ENCODE peak calls at places on chromosomes 13 and 19, in four cellular contexts. N is GM12878, X is HepG2, Y is K562. U is an unnamed sample.

GRCh38 chr19:2213799-2214198 is 22.3 kb downstream of the PLEKHJ1 start:
- DNase-seq in N (no peak), X (no peak), Y (no peak), U (no peak)

GRCh38 chr13:40794414-40795368 is 5.3 kb downstream of the SLC25A15 start:
- DNase-seq in N (no peak), X (no peak), Y (no peak), U (no peak)

GRCh38 chr13:113103646-113104045 is 1.9 kb upstream of the F7 start:
- DNase-seq in N (no peak), X (no peak), Y (no peak), U (no peak)

GRCh38 chr13:46392967-46393366 is 5.9 kb upstream of the RUBCNL start:
- DNase-seq in N (no peak), X (no peak), Y (no peak), U (no peak)

GRCh38 chr13:22103046-22103445 is 432.2 kb downstream of the FGF9 start:
- DNase-seq in N (no peak), X (no peak), Y (peak; percentile 3), U (no peak)

GRCh38 chr19:1074512-1075283 is 7.7 kb downstream of the ARHGAP45 start:
- DNase-seq in N (no peak), X (no peak), Y (peak; percentile 86), U (peak; percentile 74)

GRCh38 chr19:35853038-35853756 is 893 bp upstream of the NPHS1 start:
- DNase-seq in N (no peak), X (no peak), Y (no peak), U (no peak)

GRCh38 chr19:3721131-3721899 is 13.1 kb downstream of the TJP3 start:
- DNase-seq in N (no peak), X (peak; percentile 59), Y (peak; percentile 96), U (peak; percentile 91)

GRCh38 chr13:45325806-45326205 is 15.2 kb downstream of the TPT1 start:
- DNase-seq in N (no peak), X (peak; percentile 62), Y (no peak), U (no peak)

GRCh38 chr19:4059493-4059880 is 7.2 kb downstream of the ZBTB7A start:
- DNase-seq in N (no peak), X (no peak), Y (no peak), U (no peak)

GRCh38 chr13:106118996-106119395 is 416.5 kb downstream of the EFNB2 start:
- DNase-seq in N (no peak), X (no peak), Y (no peak), U (no peak)

GRCh38 chr13:47463726-47464125 is 537.3 kb downstream of the SUCLA2 start:
- DNase-seq in N (no peak), X (no peak), Y (no peak), U (no peak)

GRCh38 chr19:49533551-49534488 is 6.0 kb downstream of the RCN3 start:
- DNase-seq in N (peak; percentile 19), X (no peak), Y (peak; percentile 86), U (peak; percentile 85)

GRCh38 chr13:41900918-41901317 is 60.0 kb downstream of the VWA8 start:
- DNase-seq in N (no peak), X (peak; percentile 73), Y (no peak), U (peak; percentile 16)

GRCh38 chr19:581399-582111 is 8.1 kb upstream of the HCN2 start:
- DNase-seq in N (no peak), X (no peak), Y (peak; percentile 20), U (no peak)

GRCh38 chr19:53962887-53963435 is at the start of gene CACNG8:
- DNase-seq in N (no peak), X (no peak), Y (no peak), U (no peak)

GRCh38 chr13:66835040-66835628 is 395.0 kb downstream of the PCDH9 start:
- DNase-seq in N (no peak), X (peak; percentile 24), Y (peak; percentile 82), U (peak; percentile 66)

GRCh38 chr19:40363128-40363527 is 14.6 kb downstream of the PLD3 start:
- DNase-seq in N (no peak), X (no peak), Y (peak; percentile 66), U (no peak)

GRCh38 chr13:33125821-33126570 is 109.8 kb downstream of the KL start:
- DNase-seq in N (no peak), X (peak; percentile 99), Y (peak; percentile 1), U (peak; percentile 87)

GRCh38 chr13:21672811-21673591 is 2.1 kb downstream of the FGF9 start:
- DNase-seq in N (no peak), X (no peak), Y (no peak), U (no peak)

GRCh38 chr19:5652261-5652660 is 28.1 kb downstream of the MICOS13 start:
- DNase-seq in N (no peak), X (no peak), Y (no peak), U (no peak)

GRCh38 chr19:34430738-34431625 is 2.8 kb downstream of the UBA2 start:
- DNase-seq in N (no peak), X (peak; percentile 57), Y (peak; percentile 72), U (peak; percentile 84)

GRCh38 chr19:12868540-12869112 is 12.6 kb downstream of the DNASE2 start:
- DNase-seq in N (no peak), X (no peak), Y (peak; percentile 64), U (no peak)

GRCh38 chr13:114167445-114167844 is 11.6 kb upstream of the CFAP97D2 start:
- DNase-seq in N (no peak), X (no peak), Y (no peak), U (no peak)

GRCh38 chr13:101013245-101013644 is 338.6 kb upstream of the TMTC4 start:
- DNase-seq in N (no peak), X (no peak), Y (no peak), U (no peak)

GRCh38 chr13:38398810-38399493 is 49.3 kb downstream of the UFM1 start:
- DNase-seq in N (no peak), X (no peak), Y (no peak), U (no peak)

GRCh38 chr13:36850790-36851438 is 31.9 kb downstream of the RFXAP start:
- DNase-seq in N (no peak), X (peak; percentile 23), Y (peak; percentile 22), U (no peak)

GRCh38 chr13:111265006-111265700 is 55.3 kb upstream of the TEX29 start:
- DNase-seq in N (no peak), X (no peak), Y (no peak), U (no peak)

GRCh38 chr19:8513687-8514504 is at the start of gene ZNF414:
- DNase-seq in N (peak; percentile 60), X (peak; percentile 83), Y (peak; percentile 98), U (peak; percentile 97)

GRCh38 chr13:60591348-60591747 is 194.3 kb downstream of the TDRD3 start:
- DNase-seq in N (no peak), X (no peak), Y (no peak), U (no peak)

GRCh38 chr19:51514866-51515481 is 13.4 kb upstream of the SIGLEC12 start:
- DNase-seq in N (peak; percentile 31), X (peak; percentile 46), Y (peak; percentile 85), U (peak; percentile 48)

GRCh38 chr19:16778796-16779411 is 50.3 kb upstream of the SIN3B start:
- DNase-seq in N (peak; percentile 26), X (peak; percentile 40), Y (peak; percentile 80), U (peak; percentile 75)

GRCh38 chr19:3608750-3609322 is 2.2 kb upstream of the TBXA2R start:
- DNase-seq in N (no peak), X (no peak), Y (peak; percentile 88), U (no peak)

GRCh38 chr19:18157465-18158063 is 4.6 kb downstream of the PIK3R2 start:
- DNase-seq in N (no peak), X (no peak), Y (no peak), U (no peak)
- TF ChIP-seq USF2 in N (no peak), X (no peak), Y (no peak), U (no peak)

GRCh38 chr13:94120878-94121277 is 358.6 kb downstream of the DCT start:
- DNase-seq in N (no peak), X (no peak), Y (no peak), U (no peak)

GRCh38 chr13:94119360-94119936 is 360.0 kb downstream of the DCT start:
- DNase-seq in N (no peak), X (peak; percentile 90), Y (no peak), U (no peak)

GRCh38 chr13:94122300-94122699 is 357.2 kb downstream of the DCT start:
- DNase-seq in N (no peak), X (no peak), Y (no peak), U (no peak)

GRCh38 chr13:94123543-94123942 is 355.9 kb downstream of the DCT start:
- DNase-seq in N (no peak), X (no peak), Y (no peak), U (no peak)

GRCh38 chr13:94121686-94122085 is 357.8 kb downstream of the DCT start:
- DNase-seq in N (no peak), X (no peak), Y (no peak), U (no peak)
- TF ChIP-seq POLR2AphosphoS2 in N (no peak), X (no peak), Y (no peak), U (no peak)

DNA sequence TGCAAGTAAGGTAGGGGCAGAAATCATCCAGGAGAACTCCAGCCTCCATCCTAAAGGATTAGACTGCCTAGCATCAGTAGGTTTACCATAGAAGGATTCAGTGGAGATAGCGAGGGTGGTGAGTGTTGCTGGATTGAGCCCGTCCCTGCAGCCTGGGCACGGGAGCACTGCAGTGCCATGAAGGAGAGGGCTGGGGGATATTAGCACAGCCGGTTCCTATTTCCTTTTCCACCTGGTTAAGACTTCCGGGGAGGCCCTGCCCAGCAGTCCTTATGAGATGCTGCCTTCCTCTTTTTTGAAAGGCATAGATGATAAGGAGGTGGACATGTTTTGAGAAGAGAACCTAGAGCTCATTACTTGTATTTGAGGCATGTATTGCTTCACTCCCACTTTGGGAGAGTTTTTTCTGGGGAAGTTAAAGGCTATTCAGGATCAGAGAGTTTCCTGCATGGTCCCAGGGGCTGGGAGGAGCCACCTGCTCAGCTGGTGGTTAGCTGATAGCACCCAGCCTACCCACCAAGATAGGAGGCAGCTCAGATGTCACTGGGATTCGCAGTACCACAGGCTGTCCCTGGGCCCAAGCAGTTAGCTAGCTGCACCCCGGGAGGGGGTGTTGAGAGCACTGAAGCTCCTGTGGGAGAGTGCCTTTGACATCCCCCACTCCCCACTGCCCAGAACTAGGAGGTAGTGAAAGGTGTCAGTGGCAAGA is 17.2 kb downstream of the ACTN4 start:
- DNase-seq in N (no peak), X (no peak), Y (peak; percentile 81), U (no peak)
- H3K4me3 ChIP-seq in N (no peak overlapping the region), X (no peak overlapping the region), Y (no peak overlapping the region), U (no peak overlapping the region)

GRCh38 chr19:9566729-9567128 is 17.6 kb downstream of the ZNF121 start:
- DNase-seq in N (no peak), X (no peak), Y (no peak), U (no peak)

GRCh38 chr19:9570255-9570654 is 14.0 kb downstream of the ZNF121 start:
- DNase-seq in N (no peak), X (peak; percentile 70), Y (no peak), U (no peak)

DNA sequence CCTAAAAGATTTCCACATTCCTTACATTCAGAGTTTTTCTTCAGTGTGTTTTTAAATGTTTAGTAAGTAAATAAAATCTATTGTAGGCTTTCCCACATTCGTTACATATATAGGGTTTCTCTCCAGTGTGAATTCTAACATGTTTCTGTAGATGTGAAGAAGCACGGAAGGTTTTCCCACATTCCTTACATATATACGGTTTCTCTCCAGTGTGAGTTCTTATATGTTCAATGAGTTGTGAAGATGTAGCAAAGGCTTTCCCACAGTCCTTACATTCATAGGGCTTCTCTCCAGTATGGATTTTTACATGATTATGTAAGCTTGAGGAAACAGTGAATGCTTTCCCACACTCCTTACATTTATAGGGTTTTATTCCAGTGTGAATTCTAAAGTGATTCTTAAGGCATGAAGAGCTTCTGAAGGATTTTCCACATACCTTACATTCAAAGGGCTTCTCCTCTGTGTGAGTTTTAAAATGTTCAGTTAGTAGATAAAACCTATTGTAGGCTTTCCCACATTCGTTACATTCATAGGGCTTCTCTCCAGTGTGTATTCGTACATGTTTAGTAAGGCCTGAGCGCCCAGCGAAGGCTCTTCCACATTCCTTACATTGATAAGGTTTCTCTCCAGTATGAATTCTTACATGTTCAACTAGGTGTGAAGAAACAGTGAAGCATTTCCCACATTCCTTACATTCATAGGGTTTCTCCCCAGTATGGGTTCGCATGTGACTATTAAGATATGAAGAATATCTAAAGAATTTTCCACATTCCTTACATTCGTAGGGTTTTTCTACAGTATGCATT is 18.2 kb downstream of the ZNF121 start:
- DNase-seq in N (no peak), X (no peak), Y (no peak), U (peak; percentile 53)
- TF ChIP-seq USF2 in N (no peak), X (no peak), Y (no peak), U (no peak)